ENCODE peak calls at places on chromosomes 7 and 10, in seven cellular contexts. U is brain microvascular endothelial cell, X is thoracic aorta, R is left lung, H is dorsolateral prefrontal cortex, M is AG10803, G is fibroblast of pulmonary artery. A is an unnamed sample.

GRCh38 chr7:9961161-9961922 is 1012.3 kb upstream of the PHF14 start:
- DNase-seq in U (no peak), X (no peak), R (no peak), H (no peak), M (no peak), G (no peak), A (no peak)

GRCh38 chr10:60494774-60495173 is 105.1 kb upstream of the ANK3 start:
- DNase-seq in U (no peak), X (no peak), R (no peak), H (no peak), M (no peak), G (no peak), A (no peak)

GRCh38 chr7:87380905-87381304 is 35.4 kb downstream of the CROT start:
- DNase-seq in U (no peak), X (no peak), R (no peak), H (no peak), M (no peak), G (no peak), A (no peak)

GRCh38 chr10:114632869-114633715 is 25.0 kb downstream of the ABLIM1 start:
- DNase-seq in U (peak), X (peak), R (peak), H (peak), M (peak), G (peak), A (peak)

GRCh38 chr10:113386005-113386404 is 166.8 kb upstream of the HABP2 start:
- DNase-seq in U (peak), X (no peak), R (no peak), H (no peak), M (peak), G (peak), A (no peak)

GRCh38 chr7:5478568-5479045 is 55.0 kb upstream of the TNRC18 start:
- DNase-seq in U (no peak), X (no peak), R (no peak), H (no peak), M (no peak), G (no peak), A (no peak)

GRCh38 chr10:76786673-76787072 is 850.9 kb downstream of the KCNMA1 start:
- DNase-seq in U (no peak), X (no peak), R (no peak), H (no peak), M (peak), G (no peak), A (no peak)

GRCh38 chr7:23273141-23273599 is 26.0 kb upstream of the MALSU1 start:
- DNase-seq in U (peak), X (peak), R (peak), H (peak), M (peak), G (peak), A (no peak)

GRCh38 chr7:38451840-38452239 is 178.4 kb upstream of the TARP start:
- DNase-seq in U (peak), X (no peak), R (no peak), H (no peak), M (peak), G (peak), A (peak)

GRCh38 chr7:148940702-148941597 is 56.9 kb upstream of the EZH2 start:
- DNase-seq in U (peak), X (peak), R (peak), H (peak), M (peak), G (peak), A (peak)

GRCh38 chr7:102472126-102473041 is 6.3 kb downstream of the POLR2J start:
- DNase-seq in U (no peak), X (no peak), R (no peak), H (peak), M (no peak), G (no peak), A (no peak)

GRCh38 chr10:101464082-101464481 is 110.1 kb downstream of the BTRC start:
- DNase-seq in U (no peak), X (no peak), R (no peak), H (no peak), M (no peak), G (no peak), A (no peak)

GRCh38 chr10:121307411-121307980 is 290.7 kb downstream of the FGFR2 start:
- DNase-seq in U (no peak), X (no peak), R (no peak), H (no peak), M (no peak), G (no peak), A (no peak)

GRCh38 chr7:151984612-151985011 is 28.4 kb downstream of the GALNTL5 start:
- DNase-seq in U (no peak), X (no peak), R (no peak), H (no peak), M (no peak), G (no peak), A (no peak)

GRCh38 chr10:127216284-127216683 is 19.9 kb upstream of the INSYN2A start:
- DNase-seq in U (no peak), X (no peak), R (no peak), H (no peak), M (no peak), G (no peak), A (no peak)

GRCh38 chr10:9709849-9710248 is 1307.8 kb upstream of the CELF2 start:
- DNase-seq in U (no peak), X (no peak), R (no peak), H (no peak), M (no peak), G (peak), A (no peak)

GRCh38 chr7:131145026-131145425 is 182.7 kb upstream of the MKLN1 start:
- DNase-seq in U (no peak), X (no peak), R (no peak), H (no peak), M (no peak), G (no peak), A (no peak)

GRCh38 chr10:79431422-79431821 is 14.0 kb downstream of the ZCCHC24 start:
- DNase-seq in U (no peak), X (no peak), R (peak), H (no peak), M (peak), G (no peak), A (no peak)

GRCh38 chr10:43680035-43680434 is 31.4 kb upstream of the ZNF32 start:
- DNase-seq in U (peak), X (no peak), R (no peak), H (no peak), M (no peak), G (peak), A (no peak)

GRCh38 chr7:16616542-16616941 is 29.0 kb downstream of the ANKMY2 start:
- DNase-seq in U (no peak), X (no peak), R (no peak), H (no peak), M (no peak), G (no peak), A (no peak)

GRCh38 chr10:22761569-22762220 is 47.3 kb upstream of the PIP4K2A start:
- DNase-seq in U (no peak), X (no peak), R (no peak), H (peak), M (no peak), G (no peak), A (no peak)

GRCh38 chr7:118492466-118492865 is 268.0 kb downstream of the ANKRD7 start:
- DNase-seq in U (no peak), X (no peak), R (no peak), H (no peak), M (no peak), G (no peak), A (no peak)

GRCh38 chr7:40579401-40579800 is 444.6 kb downstream of the SUGCT start:
- DNase-seq in U (peak), X (no peak), R (no peak), H (no peak), M (peak), G (peak), A (no peak)

GRCh38 chr10:123404357-123404756 is 250.2 kb downstream of the BUB3 start:
- DNase-seq in U (no peak), X (no peak), R (no peak), H (no peak), M (no peak), G (no peak), A (no peak)

GRCh38 chr10:87619705-87620104 is 40.0 kb upstream of the PAPSS2 start:
- DNase-seq in U (no peak), X (no peak), R (peak), H (no peak), M (peak), G (no peak), A (peak)

GRCh38 chr7:127582361-127582760 is 3.0 kb downstream of the GCC1 start:
- DNase-seq in U (peak), X (no peak), R (no peak), H (peak), M (no peak), G (peak), A (no peak)

GRCh38 chr10:4498763-4499251 is 327.2 kb upstream of the AKR1E2 start:
- DNase-seq in U (peak), X (no peak), R (no peak), H (no peak), M (peak), G (peak), A (peak)

GRCh38 chr7:25732771-25733217 is 419.2 kb upstream of the NFE2L3 start:
- DNase-seq in U (no peak), X (no peak), R (no peak), H (no peak), M (no peak), G (no peak), A (no peak)

GRCh38 chr7:104362756-104363155 is 34.4 kb downstream of the LHFPL3 start:
- DNase-seq in U (no peak), X (no peak), R (no peak), H (no peak), M (no peak), G (no peak), A (no peak)

GRCh38 chr10:101749033-101749432 is 26.9 kb downstream of the FGF8 start:
- DNase-seq in U (no peak), X (no peak), R (no peak), H (no peak), M (no peak), G (no peak), A (no peak)

GRCh38 chr10:69004821-69005220 is 16.2 kb downstream of the KIFBP start:
- DNase-seq in U (peak), X (no peak), R (no peak), H (no peak), M (peak), G (peak), A (no peak)

GRCh38 chr7:140902305-140902953 is 22.3 kb downstream of the BRAF start:
- DNase-seq in U (no peak), X (no peak), R (no peak), H (no peak), M (no peak), G (no peak), A (no peak)

GRCh38 chr7:112981966-112982365 is 104.7 kb downstream of the GPR85 start:
- DNase-seq in U (no peak), X (no peak), R (no peak), H (no peak), M (peak), G (no peak), A (no peak)

GRCh38 chr7:24442170-24442777 is 131.0 kb upstream of the PALS2 start:
- DNase-seq in U (no peak), X (no peak), R (no peak), H (no peak), M (no peak), G (no peak), A (no peak)

GRCh38 chr7:24440851-24441250 is 132.4 kb upstream of the PALS2 start:
- DNase-seq in U (no peak), X (no peak), R (no peak), H (no peak), M (no peak), G (no peak), A (no peak)

GRCh38 chr7:24448038-24448437 is 125.2 kb upstream of the PALS2 start:
- DNase-seq in U (no peak), X (no peak), R (no peak), H (no peak), M (no peak), G (no peak), A (no peak)

GRCh38 chr7:24441331-24442059 is 131.8 kb upstream of the PALS2 start:
- DNase-seq in U (no peak), X (no peak), R (no peak), H (no peak), M (no peak), G (no peak), A (no peak)

DNA sequence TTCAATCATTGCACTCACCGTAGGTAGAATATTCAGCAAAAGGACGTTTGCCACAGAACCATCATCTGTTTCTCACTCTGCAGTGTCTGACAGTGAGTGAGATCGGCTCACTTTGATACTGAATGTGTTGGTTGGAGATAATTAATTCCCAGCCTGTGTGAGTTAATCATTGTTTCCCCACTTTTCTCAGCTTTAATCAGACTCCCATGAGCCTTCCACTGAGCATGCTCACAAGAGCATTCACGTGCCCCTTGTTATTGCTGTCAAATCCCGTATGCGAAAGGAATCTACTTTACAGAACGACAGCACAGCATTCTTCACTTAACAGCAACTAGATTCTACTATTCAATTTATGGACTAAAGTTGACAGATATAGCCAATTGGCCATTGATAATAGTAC is 128.2 kb upstream of the PALS2 start:
- DNase-seq in U (no peak), X (no peak), R (no peak), H (no peak), M (no peak), G (no peak), A (no peak)
- TF ChIP-seq CTCF in U (no peak), X (no peak), R (no peak), H (no peak), M (no peak), G (no peak), A (no peak)

GRCh38 chr10:102800601-102801335 is 36.4 kb downstream of the CYP17A1 start:
- DNase-seq in U (no peak), X (no peak), R (no peak), H (no peak), M (no peak), G (no peak), A (no peak)
- H3K4me3 ChIP-seq in U (no peak), X (peak), R (no peak), H (no peak), M (no peak), G (no peak), A (no peak)

GRCh38 chr7:45575501-45576248 is 1.5 kb downstream of the ADCY1 start:
- DNase-seq in U (no peak), X (no peak), R (no peak), H (no peak), M (no peak), G (no peak), A (no peak)

GRCh38 chr7:45573199-45573598 is 969 bp upstream of the ADCY1 start:
- DNase-seq in U (no peak), X (no peak), R (no peak), H (no peak), M (no peak), G (no peak), A (no peak)

GRCh38 chr7:45576249-45576929 is 2.2 kb downstream of the ADCY1 start:
- DNase-seq in U (no peak), X (no peak), R (no peak), H (no peak), M (no peak), G (no peak), A (no peak)

GRCh38 chr7:45573636-45574470 is at the start of gene ADCY1:
- DNase-seq in U (no peak), X (no peak), R (no peak), H (no peak), M (no peak), G (no peak), A (no peak)

GRCh38 chr7:45574521-45575500 is 643 bp downstream of the ADCY1 start:
- DNase-seq in U (peak), X (no peak), R (no peak), H (no peak), M (peak), G (peak), A (no peak)
- TF ChIP-seq CTCF in U (peak), X (no peak), R (no peak), H (no peak), M (peak), G (no peak), A (peak)

GRCh38 chr10:78406648-78407008 is 373.0 kb downstream of the RPS24 start:
- DNase-seq in U (no peak), X (no peak), R (no peak), H (no peak), M (no peak), G (no peak), A (no peak)
- H3K4me3 ChIP-seq in U (peak), X (peak), R (peak), H (peak), M (no peak), G (peak), A (no peak)

GRCh38 chr7:116210345-116211005 is at the start of gene TES:
- DNase-seq in U (no peak), X (no peak), R (peak), H (no peak), M (peak), G (peak), A (no peak)
- TF ChIP-seq CTCF in U (no peak), X (no peak), R (no peak), H (no peak), M (no peak), G (no peak), A (no peak)

DNA sequence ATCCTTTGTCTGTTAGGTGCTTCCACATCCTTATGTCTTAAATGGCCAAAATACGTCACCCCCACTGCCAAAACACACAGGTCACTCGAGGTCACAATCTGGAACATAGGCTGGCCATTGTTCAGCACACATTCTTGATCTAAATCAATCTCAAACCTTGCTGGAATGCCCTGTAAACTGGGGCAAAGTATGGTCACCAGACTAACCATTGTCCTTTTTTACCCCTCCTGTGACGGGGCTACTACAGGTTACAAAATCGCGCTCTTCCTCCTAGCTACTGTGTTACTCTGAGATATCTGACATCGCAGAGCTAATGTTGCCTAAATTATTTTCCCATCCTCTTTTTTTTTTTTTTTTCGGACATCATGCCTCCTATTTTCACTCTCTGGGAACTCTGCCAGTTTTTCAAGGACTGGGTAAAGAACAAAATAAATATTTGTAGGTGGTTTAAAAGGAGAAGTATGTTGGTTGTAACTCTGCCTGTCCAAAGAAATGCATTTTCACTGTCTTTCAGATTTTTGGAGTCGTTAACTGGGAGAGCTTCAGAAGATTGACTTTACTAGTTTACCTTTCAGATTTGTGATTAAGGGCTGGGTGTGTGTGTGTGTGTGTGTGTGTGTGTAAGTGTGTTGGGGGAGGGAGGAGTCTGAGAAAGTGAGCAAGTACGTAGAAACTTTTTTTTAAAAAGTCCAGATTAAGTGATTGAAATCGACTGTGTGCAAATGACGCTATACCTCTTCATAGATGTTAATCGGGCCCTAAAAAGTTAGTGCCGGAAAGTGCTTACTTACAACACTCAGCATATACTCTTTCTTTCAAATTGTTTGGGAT is 942 bp upstream of the KIAA1217 start:
- DNase-seq in U (no peak), X (no peak), R (no peak), H (no peak), M (no peak), G (peak), A (no peak)
- H3K4me3 ChIP-seq in U (no peak), X (peak), R (peak), H (peak), M (no peak), G (no peak), A (no peak)

GRCh38 chr7:147008530-147008929 is 891.9 kb downstream of the CNTNAP2 start:
- DNase-seq in U (no peak), X (no peak), R (no peak), H (no peak), M (no peak), G (no peak), A (no peak)
- TF ChIP-seq CTCF in U (no peak), X (no peak), R (no peak), H (no peak), M (no peak), G (no peak), A (no peak)

DNA sequence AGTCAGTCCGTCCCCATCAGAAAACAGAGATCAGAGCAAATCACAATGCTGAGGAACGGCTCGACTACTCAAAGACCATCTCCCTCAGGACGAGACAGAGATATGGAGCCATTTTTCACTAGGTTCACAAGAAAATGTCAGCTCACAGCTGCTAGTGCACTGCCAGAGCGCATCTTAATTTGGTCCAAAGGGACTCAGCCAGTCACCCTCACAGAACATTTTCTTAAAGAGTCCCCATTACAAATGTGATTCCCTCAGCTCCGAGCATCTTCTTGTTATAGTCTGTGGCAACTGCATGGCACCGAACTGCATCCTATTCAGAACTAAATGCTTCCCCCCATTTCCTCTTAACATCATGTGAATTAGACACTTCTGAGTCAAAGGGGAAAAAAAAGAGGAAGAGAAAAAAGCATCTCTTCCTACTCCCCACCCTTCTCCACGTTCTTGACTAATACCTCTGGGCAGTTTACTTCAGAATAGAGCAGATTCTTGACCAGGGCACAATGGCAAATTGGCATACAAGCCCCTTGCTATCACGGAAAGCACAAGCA is 683.8 kb downstream of the MAGI2 start:
- DNase-seq in U (no peak), X (no peak), R (no peak), H (no peak), M (no peak), G (no peak), A (no peak)
- H3K4me3 ChIP-seq in U (peak), X (peak), R (no peak), H (peak), M (peak), G (no peak), A (peak)

GRCh38 chr10:97138174-97138573 is 47.6 kb downstream of the SLIT1 start:
- DNase-seq in U (no peak), X (no peak), R (no peak), H (no peak), M (no peak), G (no peak), A (no peak)
- TF ChIP-seq CTCF in U (peak), X (no peak), R (no peak), H (no peak), M (no peak), G (no peak), A (no peak)

A was measured in AG09309.